ENCODE peak calls at places on chromosomes 16 and 17, in five cellular contexts. T, V, R, S and A are unnamed samples.

GRCh38 chr16:14489460-14489859 is 140.6 kb downstream of the PARN start:
- DNase-seq in T (no peak), R (no peak), S (no peak), V (no peak), A (no peak)

GRCh38 chr16:35795361-35796029 is 2336.1 kb downstream of the TP53TG3F start:
- DNase-seq in R (no peak), S (peak), V (no peak), T (no peak), A (peak)

GRCh38 chr17:49640556-49640955 is 37.3 kb downstream of the SPOP start:
- DNase-seq in T (no peak), R (no peak), V (no peak), S (no peak), A (no peak)

GRCh38 chr17:57544381-57544780 is 200.7 kb downstream of the CCDC182 start:
- DNase-seq in V (no peak), R (no peak), T (no peak), S (no peak), A (no peak)

GRCh38 chr16:85871756-85872155 is 27.2 kb upstream of the IRF8 start:
- DNase-seq in S (no peak), R (no peak), V (no peak), T (no peak), A (no peak)

GRCh38 chr16:21101631-21102420 is 48.8 kb downstream of the DNAH3 start:
- DNase-seq in R (no peak), T (no peak), S (no peak), V (no peak), A (no peak)

GRCh38 chr16:29972500-29972899 is 1.2 kb upstream of the TAOK2 start:
- DNase-seq in R (no peak), S (no peak), T (peak), V (no peak), A (no peak)

GRCh38 chr16:674968-675883 is at the start of gene RHBDL1:
- DNase-seq in R (peak), V (no peak), S (no peak), T (no peak), A (no peak)

DNA sequence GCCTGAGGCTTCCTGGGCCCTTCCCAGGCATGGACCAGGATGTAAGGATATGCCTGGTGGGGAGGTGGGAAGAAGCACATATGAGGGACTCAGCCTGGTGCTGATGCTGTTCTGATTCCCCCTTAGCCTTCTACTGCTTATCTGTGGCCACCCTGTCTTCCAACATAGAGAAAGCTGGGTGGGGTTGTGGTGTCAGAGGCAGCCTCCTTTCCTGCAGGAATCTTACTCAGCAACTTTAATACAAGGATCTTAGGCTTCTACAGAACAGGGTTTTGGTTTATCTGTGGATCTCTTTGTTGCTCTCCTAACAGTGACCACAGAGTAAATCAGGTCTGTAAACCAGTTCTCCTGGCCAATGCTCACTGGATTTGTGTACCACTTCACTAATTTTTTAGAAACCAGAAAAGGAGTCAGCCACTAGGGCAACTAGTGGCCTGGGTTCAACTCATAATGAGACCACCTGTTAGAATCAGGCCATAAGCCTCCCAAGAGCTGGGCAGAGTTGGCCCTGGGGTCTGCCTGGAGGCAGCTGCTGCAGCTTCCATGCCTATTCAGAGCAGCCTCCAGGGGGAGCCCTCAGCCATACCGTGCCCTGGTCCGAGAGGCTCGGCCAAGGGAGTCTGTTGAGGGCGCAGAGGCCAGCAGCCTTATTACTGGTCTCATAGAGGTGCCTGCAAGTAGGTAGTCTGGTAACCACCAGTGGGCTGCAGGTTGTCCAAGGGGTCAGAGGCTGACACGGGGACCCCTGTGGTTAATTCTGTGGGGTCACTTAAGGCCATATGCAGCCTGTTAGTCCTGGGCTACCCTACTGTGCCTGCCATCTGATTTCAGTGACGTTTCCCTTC is 7.1 kb downstream of the HAS3 start:
- DNase-seq in R (peak), V (peak), S (peak), T (peak), A (peak)
- TF ChIP-seq CTCF in R (peak), V (peak), S (peak), T (peak), A (peak)

DNA sequence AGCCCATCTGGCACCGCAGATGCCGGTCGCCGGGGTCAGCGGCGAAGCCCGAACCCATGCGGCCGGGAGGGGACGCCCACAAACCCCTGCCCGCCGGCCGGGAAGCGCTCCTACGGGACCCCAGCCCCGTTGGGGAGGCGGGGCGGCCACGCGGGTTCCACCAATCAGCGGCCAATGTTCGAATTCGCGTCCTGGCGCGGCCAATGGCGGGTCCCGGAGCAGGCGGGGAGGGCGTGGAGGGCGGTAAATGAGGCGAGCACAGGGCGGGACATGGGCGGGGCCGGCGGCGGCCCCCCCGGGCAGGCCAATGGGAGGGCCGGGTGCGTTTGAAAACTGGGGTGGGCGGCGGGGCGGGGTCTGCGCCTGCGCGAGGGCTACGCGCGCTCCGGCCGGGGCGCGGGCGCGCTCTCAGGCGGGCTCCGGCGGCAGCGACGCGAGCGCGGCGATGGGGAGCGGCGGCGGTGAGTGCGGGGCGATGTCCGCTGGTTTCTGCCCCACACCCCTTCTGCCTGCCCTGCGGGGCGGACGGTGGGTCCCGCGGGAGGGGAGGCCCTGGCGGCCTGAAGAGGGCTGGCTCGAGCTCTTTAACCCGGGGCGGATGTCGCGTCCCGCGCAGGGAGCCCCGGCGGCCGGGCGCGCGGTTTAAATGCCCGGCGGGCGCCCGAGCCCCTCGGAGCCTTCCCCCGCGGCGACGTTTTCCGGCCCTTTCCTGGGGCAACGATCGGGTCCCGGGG is at the start of gene CCNF:
- DNase-seq in S (peak), R (peak), V (peak), T (peak), A (peak)
- TF ChIP-seq CTCF in S (no peak), R (no peak), V (peak), T (peak), A (no peak)

DNA sequence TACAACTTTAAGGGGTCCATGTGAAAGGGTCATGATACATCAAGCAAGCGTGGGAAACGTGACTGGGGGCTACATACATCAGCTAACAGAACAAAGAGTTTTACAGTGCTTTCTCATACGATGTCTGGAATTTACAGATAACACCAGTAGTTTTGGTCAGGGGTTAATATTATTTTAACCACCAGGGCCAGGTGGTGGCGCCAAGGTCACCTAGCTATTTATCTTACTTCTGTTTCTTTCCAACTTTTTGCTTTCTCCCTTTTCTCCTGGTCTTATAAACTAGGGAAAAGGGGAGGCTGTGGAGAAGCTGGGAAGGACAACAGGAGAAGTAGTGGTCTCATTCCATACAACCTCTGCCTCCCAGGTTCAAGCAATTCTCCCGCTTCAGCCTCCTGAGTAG is 37.9 kb downstream of the CLEC3A start:
- DNase-seq in V (no peak), R (no peak), S (no peak), T (no peak), A (no peak)
- TF ChIP-seq CTCF in V (no peak), R (no peak), S (no peak), T (no peak), A (no peak)

GRCh38 chr17:6654816-6655731 is 3.5 kb downstream of the C17orf100 start:
- DNase-seq in V (no peak), R (peak), S (peak), T (no peak), A (peak)
- TF ChIP-seq CTCF in V (no peak), R (no peak), S (no peak), T (no peak), A (no peak)

GRCh38 chr17:44005527-44005864 is 1.1 kb downstream of the NAGS start:
- DNase-seq in S (no peak), T (no peak), R (no peak), V (no peak), A (no peak)
- TF ChIP-seq CTCF in S (no peak), T (no peak), R (no peak), V (no peak), A (no peak)

GRCh38 chr16:8887952-8888560 is 5.9 kb downstream of the LITAFD start:
- DNase-seq in R (peak), S (no peak), V (no peak), T (no peak), A (peak)

GRCh38 chr16:8882725-8883377 is 700 bp downstream of the LITAFD start:
- DNase-seq in V (no peak), S (no peak), R (peak), T (no peak), A (no peak)

GRCh38 chr16:8887438-8887765 is 5.3 kb downstream of the LITAFD start:
- DNase-seq in S (no peak), V (no peak), R (peak), T (no peak), A (peak)

GRCh38 chr16:8886593-8887437 is 4.7 kb downstream of the LITAFD start:
- DNase-seq in T (no peak), R (peak), S (no peak), V (no peak), A (peak)

GRCh38 chr16:8885674-8886592 is 3.8 kb downstream of the LITAFD start:
- DNase-seq in R (peak), T (no peak), S (no peak), V (no peak), A (peak)
- TF ChIP-seq CTCF in R (no peak), T (no peak), S (no peak), V (no peak), A (no peak)

DNA sequence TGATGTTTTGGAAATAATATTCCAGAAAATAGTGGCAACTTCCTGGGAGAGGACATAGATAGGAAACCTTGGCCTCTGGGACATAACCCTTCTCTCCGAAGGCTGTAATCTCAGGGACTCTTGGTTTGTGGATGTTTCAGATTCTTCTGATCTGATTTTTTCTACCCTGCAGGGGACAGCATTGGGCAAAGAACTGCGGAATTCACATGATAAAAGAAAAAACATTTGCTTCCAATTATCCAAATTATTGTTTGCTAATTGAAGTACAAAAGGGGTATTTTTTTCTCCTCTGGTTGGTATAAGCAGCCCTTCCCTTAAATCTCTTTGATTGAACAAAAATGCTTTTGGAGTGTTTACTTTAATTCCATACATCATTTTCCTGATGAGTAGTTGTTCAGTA is 251.7 kb upstream of the IRX3 start:
- DNase-seq in R (no peak), V (no peak), T (no peak), S (no peak), A (no peak)
- TF ChIP-seq CTCF in R (peak), V (peak), T (no peak), S (no peak), A (peak)

DNA sequence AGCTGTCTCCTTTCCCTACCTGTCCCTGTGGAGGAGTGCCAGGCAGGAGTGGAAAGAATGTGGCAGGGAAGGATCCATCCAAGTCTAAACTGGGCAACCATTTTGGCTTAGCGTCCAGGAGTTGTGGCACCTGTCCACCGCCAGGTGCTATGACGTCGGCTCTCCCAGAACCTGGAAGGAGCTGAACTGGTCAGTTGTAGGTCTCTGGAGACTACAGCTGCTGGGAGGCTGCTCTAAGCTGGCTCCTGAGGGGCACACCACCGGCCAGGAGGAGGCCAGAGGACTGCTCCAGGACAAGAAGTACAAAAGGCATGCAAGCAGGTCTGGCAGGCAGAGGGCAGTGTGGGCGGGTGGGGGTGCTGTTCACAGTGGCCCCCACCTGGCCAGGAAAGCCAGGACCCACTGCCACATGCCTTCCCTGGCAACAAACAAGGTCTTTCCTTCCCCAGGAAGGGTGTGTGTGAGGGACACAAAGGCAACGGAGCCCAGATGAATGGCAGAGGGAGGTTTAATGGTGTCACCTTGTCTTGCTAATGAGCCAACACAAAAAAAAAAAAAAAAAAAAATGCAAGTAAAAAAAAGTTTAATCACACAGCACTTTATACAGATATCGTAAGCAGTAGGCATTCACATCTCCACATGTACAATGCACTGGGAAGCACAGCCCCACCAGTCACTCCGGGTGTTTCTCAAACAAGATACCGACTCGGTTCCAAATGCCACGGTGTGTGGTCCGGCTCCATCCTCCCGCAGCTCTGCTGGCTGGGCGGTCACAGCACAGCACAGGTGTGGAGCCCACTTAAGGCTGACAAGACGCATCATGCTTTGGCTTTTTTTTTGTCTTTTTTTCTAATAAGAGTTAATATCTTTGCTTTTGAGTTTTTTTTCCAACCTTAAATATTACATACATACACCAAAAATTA is 4.8 kb downstream of the SPHK1 start:
- DNase-seq in T (no peak), S (no peak), V (no peak), R (no peak), A (no peak)
- TF ChIP-seq CTCF in T (no peak), S (no peak), V (no peak), R (no peak), A (no peak)

GRCh38 chr17:68591583-68591982 is 9.6 kb downstream of the FAM20A start:
- DNase-seq in R (no peak), T (no peak), S (no peak), V (no peak), A (no peak)
- TF ChIP-seq CTCF in R (no peak), T (no peak), S (no peak), V (no peak), A (no peak)